ENCODE peak calls at places on chromosomes 4 and X, in seven cellular contexts. N is HFF-Myc; B is WERI-Rb-1; A is HFFc6; X is CD8-positive, alpha-beta T cell; I is epithelial cell of esophagus; T is kidney epithelial cell. G is an unnamed sample.

GRCh38 chr4:82388405-82388804 is 14.6 kb upstream of the HNRNPD start:
- DNase-seq in N (no peak), B (no peak), A (no peak), X (no peak), I (no peak), T (no peak), G (no peak)

GRCh38 chrX:34470507-34470906 is 186.6 kb downstream of the TMEM47 start:
- DNase-seq in N (no peak), B (no peak), A (no peak), X (no peak), I (no peak), T (no peak), G (no peak)

GRCh38 chrX:129347291-129347690 is 176.0 kb downstream of the SMARCA1 start:
- DNase-seq in N (no peak), B (no peak), A (no peak), X (no peak), I (no peak), T (no peak), G (no peak)

GRCh38 chr4:15912961-15913630 is 25.4 kb downstream of the FGFBP1 start:
- DNase-seq in N (no peak), B (no peak), A (no peak), X (no peak), I (peak; percentile 56), T (peak; percentile 73), G (no peak)

GRCh38 chrX:44975666-44976263 is 102.8 kb downstream of the KDM6A start:
- DNase-seq in N (no peak), B (no peak), A (no peak), X (no peak), I (peak; percentile 61), T (no peak), G (no peak)

GRCh38 chr4:186854256-186854655 is 130.6 kb upstream of the FAT1 start:
- DNase-seq in N (no peak), B (no peak), A (no peak), X (no peak), I (no peak), T (no peak), G (no peak)

GRCh38 chrX:45760187-45760742 is 559.6 kb upstream of the DIPK2B start:
- DNase-seq in N (no peak), B (no peak), A (no peak), X (no peak), I (no peak), T (no peak), G (no peak)

GRCh38 chr4:128606173-128606572 is 203.3 kb upstream of the JADE1 start:
- DNase-seq in N (no peak), B (no peak), A (peak; percentile 79), X (no peak), I (peak; percentile 84), T (no peak), G (no peak)

GRCh38 chr4:151730003-151730559 is 30.7 kb downstream of the GATB start:
- DNase-seq in N (no peak), B (peak; percentile 58), A (no peak), X (no peak), I (peak; percentile 96), T (no peak), G (no peak)

GRCh38 chr4:152352645-152353116 is 183.2 kb downstream of the FBXW7 start:
- DNase-seq in N (peak; percentile 95), B (peak; percentile 87), A (peak; percentile 97), X (peak; percentile 60), I (peak; percentile 96), T (peak; percentile 91), G (no peak)

GRCh38 chrX:53312946-53313745 is 31.8 kb upstream of the IQSEC2 start:
- DNase-seq in N (no peak), B (peak; percentile 59), A (peak; percentile 51), X (peak; percentile 78), I (peak; percentile 45), T (peak; percentile 9), G (no peak)

GRCh38 chr4:48653217-48654014 is 126.7 kb downstream of the FRYL start:
- DNase-seq in N (no peak), B (no peak), A (peak; percentile 46), X (no peak), I (no peak), T (no peak), G (peak; percentile 37)

GRCh38 chr4:159328766-159329165 is 225.9 kb downstream of the RAPGEF2 start:
- DNase-seq in N (no peak), B (no peak), A (no peak), X (no peak), I (no peak), T (no peak), G (no peak)

GRCh38 chr4:24033626-24034025 is 143.8 kb upstream of the PPARGC1A start:
- DNase-seq in N (no peak), B (no peak), A (no peak), X (no peak), I (no peak), T (no peak), G (no peak)

GRCh38 chr4:24032371-24032989 is 142.6 kb upstream of the PPARGC1A start:
- DNase-seq in N (no peak), B (peak; percentile 27), A (no peak), X (no peak), I (peak; percentile 22), T (no peak), G (no peak)
- TF ChIP-seq CTCF in N (peak; percentile 21), B (peak; percentile 68), A (no peak), X (no peak), I (peak; percentile 50), T (peak; percentile 26), G (no peak)

GRCh38 chr4:124910327-124910726 is 197.8 kb upstream of the ANKRD50 start:
- DNase-seq in N (no peak), B (no peak), A (no peak), X (no peak), I (peak; percentile 50), T (no peak), G (no peak)
- TF ChIP-seq CTCF in N (no peak), B (no peak), A (no peak), X (no peak), I (no peak), T (no peak), G (no peak)

GRCh38 chrX:95076449-95076848 is 1402.4 kb downstream of the FAM133A start:
- DNase-seq in N (no peak), B (peak; percentile 11), A (peak; percentile 59), X (no peak), I (peak; percentile 33), T (no peak), G (no peak)
- TF ChIP-seq CTCF in N (peak; percentile 49), B (peak; percentile 27), A (peak; percentile 86), X (no peak), I (peak; percentile 50), T (peak; percentile 53), G (peak; percentile 53)

DNA sequence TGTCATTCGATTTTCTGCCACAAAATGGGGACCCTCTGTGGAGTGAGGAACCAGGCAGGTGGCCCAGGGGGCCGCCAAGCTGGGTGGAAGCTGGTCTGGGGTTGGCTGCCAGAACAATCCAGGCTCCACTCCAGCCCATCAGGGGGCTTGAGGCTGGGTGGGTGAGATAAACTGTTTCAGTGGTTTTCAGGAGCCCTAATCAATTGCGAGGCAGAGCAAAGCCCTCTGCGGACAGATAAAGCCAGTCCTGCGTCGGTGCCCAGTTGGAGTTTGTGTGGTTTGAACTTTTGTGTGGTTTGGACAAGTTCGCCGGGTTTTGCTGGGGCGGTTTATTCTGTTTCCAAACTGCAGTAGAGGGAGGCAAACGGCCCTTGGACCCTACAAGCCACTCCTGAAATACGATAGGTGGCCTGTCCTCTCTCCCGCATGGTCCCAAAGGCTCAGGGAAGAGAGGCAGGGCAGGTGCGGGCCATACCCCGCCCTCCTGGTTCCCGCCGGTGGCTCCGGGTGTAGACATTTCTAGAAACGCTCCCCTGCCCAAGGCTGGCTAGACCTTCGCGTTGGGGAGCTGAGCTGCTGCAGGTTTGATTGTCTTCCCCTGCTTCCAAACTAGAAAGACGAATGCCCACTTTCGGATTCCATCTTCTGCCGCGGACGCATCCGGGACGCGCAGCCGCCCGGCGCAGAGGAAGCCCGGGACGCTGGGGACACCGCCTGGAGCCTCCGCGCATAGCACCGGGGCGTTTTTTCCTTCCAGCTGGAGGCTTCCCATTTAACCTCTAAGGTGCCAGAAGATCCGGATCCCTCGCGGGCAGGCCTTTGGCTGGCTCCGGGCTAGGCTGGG is 169.0 kb upstream of the BCOR start:
- DNase-seq in N (no peak), B (peak; percentile 81), A (peak; percentile 46), X (peak; percentile 71), I (peak; percentile 56), T (no peak), G (peak; percentile 89)
- TF ChIP-seq CTCF in N (peak; percentile 60), B (peak; percentile 90), A (peak; percentile 71), X (peak; percentile 41), I (peak; percentile 66), T (peak; percentile 72), G (peak; percentile 53)

DNA sequence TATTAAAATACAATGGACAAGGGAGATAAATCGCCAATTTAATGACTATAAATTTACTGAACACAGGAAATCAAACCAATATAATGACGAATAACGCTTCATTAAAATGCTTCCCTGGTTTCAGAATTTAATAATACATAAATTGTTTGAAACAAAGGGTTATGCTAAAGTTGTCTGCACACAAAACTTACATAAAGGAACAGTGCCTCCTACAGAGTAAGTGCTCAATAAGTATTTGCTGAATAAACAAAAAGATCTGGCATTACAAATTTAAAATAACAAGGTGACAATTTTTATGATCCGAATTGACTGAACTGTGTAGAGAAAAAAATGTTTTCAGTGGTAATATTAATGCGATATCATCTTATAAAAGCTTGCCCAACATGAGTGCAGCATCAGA is 69.6 kb downstream of the NOCT start:
- DNase-seq in N (no peak), B (no peak), A (peak; percentile 6), X (no peak), I (peak; percentile 34), T (no peak), G (no peak)
- TF ChIP-seq CTCF in N (peak; percentile 10), B (no peak), A (peak; percentile 71), X (peak; percentile 62), I (peak; percentile 18), T (peak; percentile 28), G (no peak)

DNA sequence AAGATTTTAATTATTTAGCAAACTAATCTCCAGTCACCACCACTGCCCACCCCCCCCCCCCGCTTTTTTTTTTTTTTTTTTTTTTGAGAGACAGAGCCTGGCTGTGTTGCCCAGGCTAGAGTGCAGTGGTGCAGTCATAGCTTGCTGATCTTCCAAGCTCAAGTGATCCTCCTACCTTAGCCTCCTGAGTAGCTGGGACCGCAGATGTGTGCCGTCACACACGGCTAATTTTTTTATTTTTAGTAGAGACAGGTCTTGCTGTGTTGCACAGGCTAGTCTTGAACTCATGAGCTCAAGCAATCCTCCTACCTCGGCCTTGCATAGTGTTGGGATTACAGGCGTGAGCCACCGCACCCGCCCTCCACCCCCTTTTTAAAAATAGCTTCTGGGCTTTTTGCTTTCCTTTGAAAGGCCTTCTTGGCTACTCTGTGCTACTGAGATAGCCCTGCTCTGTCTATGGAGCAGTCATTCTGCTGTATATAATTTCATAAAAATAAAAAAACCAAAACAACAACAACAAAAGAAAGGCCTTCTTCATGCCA is 18.7 kb downstream of the TXLNG start:
- DNase-seq in N (no peak), B (no peak), A (no peak), X (no peak), I (no peak), T (no peak), G (no peak)
- TF ChIP-seq CTCF in N (no peak), B (no peak), A (no peak), X (no peak), I (no peak), T (no peak), G (no peak)

DNA sequence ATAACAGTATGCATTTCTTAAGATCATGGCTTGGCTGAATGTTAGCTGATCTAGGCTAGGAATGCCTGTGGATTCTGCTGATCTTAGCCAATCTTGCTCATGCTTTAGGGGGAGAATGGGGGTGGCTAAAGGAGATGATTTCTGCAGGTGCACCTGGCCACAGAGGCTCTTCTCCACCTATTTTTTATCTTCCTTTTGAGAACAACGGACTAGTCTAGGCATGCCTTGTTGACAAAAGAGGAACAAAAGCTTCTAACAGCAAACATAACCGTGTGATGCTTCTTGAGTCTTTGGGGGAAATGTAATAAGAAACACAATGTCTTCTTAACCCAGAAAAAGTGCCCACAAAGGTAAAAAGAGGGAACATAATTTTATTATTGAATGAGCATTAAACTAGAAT is 743.5 kb downstream of the ARAP2 start:
- DNase-seq in N (no peak), B (no peak), A (no peak), X (no peak), I (peak; percentile 57), T (no peak), G (no peak)
- TF ChIP-seq CTCF in N (no peak), B (no peak), A (no peak), X (no peak), I (no peak), T (no peak), G (no peak)